ENCODE peak calls at places on chromosomes 11 and 22, in four cellular contexts. One of them, this sample, is unnamed.

GRCh38 chr11:116853461-116854073 is 16.1 kb upstream of the APOA1 start:
- DNase-seq in activated T-cell treated with anti-CD3 and anti-CD28 coated beads for 1 hour: no peak
- DNase-seq in IMR-90: peak
- DNase-seq in left lung: no peak
- DNase-seq in this sample: no peak

GRCh38 chr11:120013325-120014250 is 124.3 kb downstream of the TRIM29 start:
- DNase-seq in activated T-cell treated with anti-CD3 and anti-CD28 coated beads for 1 hour: no peak
- DNase-seq in IMR-90: peak
- DNase-seq in left lung: no peak
- DNase-seq in this sample: no peak

GRCh38 chr11:129277216-129277838 is 85.2 kb upstream of the ARHGAP32 start:
- DNase-seq in activated T-cell treated with anti-CD3 and anti-CD28 coated beads for 1 hour: no peak
- DNase-seq in IMR-90: peak
- DNase-seq in left lung: no peak
- DNase-seq in this sample: no peak

GRCh38 chr11:33616552-33616951 is 84.1 kb downstream of the C11orf91 start:
- DNase-seq in activated T-cell treated with anti-CD3 and anti-CD28 coated beads for 1 hour: no peak
- DNase-seq in IMR-90: peak
- DNase-seq in left lung: no peak
- DNase-seq in this sample: no peak

GRCh38 chr11:33701302-33701701 is 676 bp upstream of the C11orf91 start:
- DNase-seq in activated T-cell treated with anti-CD3 and anti-CD28 coated beads for 1 hour: no peak
- DNase-seq in IMR-90: peak
- DNase-seq in left lung: no peak
- DNase-seq in this sample: no peak

GRCh38 chr11:17560281-17561110 is 13.4 kb downstream of the OTOG start:
- DNase-seq in activated T-cell treated with anti-CD3 and anti-CD28 coated beads for 1 hour: no peak
- DNase-seq in IMR-90: no peak
- DNase-seq in left lung: no peak
- DNase-seq in this sample: no peak

GRCh38 chr11:2138075-2138435 is 1.1 kb downstream of the IGF2 start:
- DNase-seq in activated T-cell treated with anti-CD3 and anti-CD28 coated beads for 1 hour: no peak
- DNase-seq in IMR-90: no peak
- DNase-seq in left lung: no peak
- DNase-seq in this sample: no peak

GRCh38 chr11:118046051-118046963 is 30.6 kb upstream of the TMPRSS4 start:
- DNase-seq in activated T-cell treated with anti-CD3 and anti-CD28 coated beads for 1 hour: no peak
- DNase-seq in IMR-90: no peak
- DNase-seq in left lung: no peak
- DNase-seq in this sample: peak

GRCh38 chr11:112002491-112003216 is 22.6 kb upstream of the DLAT start:
- DNase-seq in activated T-cell treated with anti-CD3 and anti-CD28 coated beads for 1 hour: no peak
- DNase-seq in IMR-90: no peak
- DNase-seq in left lung: no peak
- DNase-seq in this sample: no peak

GRCh38 chr11:70547821-70548670 is 149.7 kb downstream of the CTTN start:
- DNase-seq in activated T-cell treated with anti-CD3 and anti-CD28 coated beads for 1 hour: no peak
- DNase-seq in IMR-90: no peak
- DNase-seq in left lung: no peak
- DNase-seq in this sample: no peak

GRCh38 chr11:69437001-69437875 is 44.2 kb upstream of the LINC01488 start:
- DNase-seq in activated T-cell treated with anti-CD3 and anti-CD28 coated beads for 1 hour: no peak
- DNase-seq in IMR-90: no peak
- DNase-seq in left lung: peak
- DNase-seq in this sample: no peak

GRCh38 chr22:43945632-43946390 is 9.4 kb upstream of the SAMM50 start:
- DNase-seq in activated T-cell treated with anti-CD3 and anti-CD28 coated beads for 1 hour: peak
- DNase-seq in IMR-90: peak
- DNase-seq in left lung: peak
- DNase-seq in this sample: peak

GRCh38 chr11:66326261-66327111 is 9.6 kb upstream of the CD248 start:
- DNase-seq in activated T-cell treated with anti-CD3 and anti-CD28 coated beads for 1 hour: no peak
- DNase-seq in IMR-90: no peak
- DNase-seq in left lung: no peak
- DNase-seq in this sample: no peak

GRCh38 chr22:48342732-48343131 is 1484.9 kb downstream of the BRD1 start:
- DNase-seq in activated T-cell treated with anti-CD3 and anti-CD28 coated beads for 1 hour: no peak
- DNase-seq in IMR-90: no peak
- DNase-seq in left lung: no peak
- DNase-seq in this sample: no peak

GRCh38 chr22:25970996-25971811 is 198.1 kb upstream of the SEZ6L start:
- DNase-seq in activated T-cell treated with anti-CD3 and anti-CD28 coated beads for 1 hour: no peak
- DNase-seq in IMR-90: no peak
- DNase-seq in left lung: no peak
- DNase-seq in this sample: no peak

GRCh38 chr11:119352857-119353260 is 6.4 kb upstream of the MFRP start:
- DNase-seq in activated T-cell treated with anti-CD3 and anti-CD28 coated beads for 1 hour: no peak
- DNase-seq in IMR-90: no peak
- DNase-seq in left lung: peak
- DNase-seq in this sample: no peak

GRCh38 chr22:37165066-37165465 is 15.3 kb upstream of the IL2RB start:
- DNase-seq in activated T-cell treated with anti-CD3 and anti-CD28 coated beads for 1 hour: no peak
- DNase-seq in IMR-90: no peak
- DNase-seq in left lung: no peak
- DNase-seq in this sample: no peak

GRCh38 chr22:40377931-40378330 is 7.5 kb downstream of the SGSM3 start:
- DNase-seq in activated T-cell treated with anti-CD3 and anti-CD28 coated beads for 1 hour: no peak
- DNase-seq in IMR-90: no peak
- DNase-seq in left lung: no peak
- DNase-seq in this sample: no peak

GRCh38 chr22:44088976-44089570 is 65.0 kb downstream of the PARVB start:
- DNase-seq in activated T-cell treated with anti-CD3 and anti-CD28 coated beads for 1 hour: no peak
- DNase-seq in IMR-90: peak
- DNase-seq in left lung: peak
- DNase-seq in this sample: no peak